ENCODE peak calls at places on chromosomes 2 and 18, in six cellular contexts. One of them, this sample, is unnamed.

GRCh38 chr2:221649045-221649444 is 76.9 kb upstream of the EPHA4 start:
- DNase-seq in IMR-90: no peak
- DNase-seq in neuronal stem cell: no peak
- DNase-seq in H9: no peak
- DNase-seq in mesenchymal stem cell: no peak
- DNase-seq in H1: no peak
- DNase-seq in this sample: no peak

GRCh38 chr2:200177971-200178911 is 128.3 kb upstream of the SPATS2L start:
- DNase-seq in IMR-90: peak
- DNase-seq in neuronal stem cell: no peak
- DNase-seq in H9: no peak
- DNase-seq in mesenchymal stem cell: no peak
- DNase-seq in H1: no peak
- DNase-seq in this sample: peak

GRCh38 chr2:86000131-86000937 is 105.4 kb downstream of the POLR1A start:
- DNase-seq in IMR-90: no peak
- DNase-seq in neuronal stem cell: no peak
- DNase-seq in H9: peak
- DNase-seq in mesenchymal stem cell: peak
- DNase-seq in H1: no peak
- DNase-seq in this sample: no peak

GRCh38 chr2:33342705-33343104 is 133.7 kb upstream of the RASGRP3 start:
- DNase-seq in IMR-90: no peak
- DNase-seq in neuronal stem cell: no peak
- DNase-seq in H9: no peak
- DNase-seq in mesenchymal stem cell: no peak
- DNase-seq in H1: no peak
- DNase-seq in this sample: no peak

GRCh38 chr2:128155970-128156369 is 65.0 kb downstream of the UGGT1 start:
- DNase-seq in IMR-90: no peak
- DNase-seq in neuronal stem cell: no peak
- DNase-seq in H9: no peak
- DNase-seq in mesenchymal stem cell: no peak
- DNase-seq in H1: no peak
- DNase-seq in this sample: no peak

GRCh38 chr2:216664593-216665034 is 30.7 kb downstream of the IGFBP5 start:
- DNase-seq in IMR-90: peak
- DNase-seq in neuronal stem cell: no peak
- DNase-seq in H9: no peak
- DNase-seq in mesenchymal stem cell: no peak
- DNase-seq in H1: no peak
- DNase-seq in this sample: peak

GRCh38 chr2:9174771-9175441 is 31.7 kb upstream of the ASAP2 start:
- DNase-seq in IMR-90: peak
- DNase-seq in neuronal stem cell: no peak
- DNase-seq in H9: peak
- DNase-seq in mesenchymal stem cell: peak
- DNase-seq in H1: no peak
- DNase-seq in this sample: peak

GRCh38 chr2:224440988-224441387 is 39.1 kb upstream of the FAM124B start:
- DNase-seq in IMR-90: no peak
- DNase-seq in neuronal stem cell: no peak
- DNase-seq in H9: no peak
- DNase-seq in mesenchymal stem cell: no peak
- DNase-seq in H1: no peak
- DNase-seq in this sample: no peak

GRCh38 chr2:28414583-28414982 is 21.9 kb downstream of the FOSL2 start:
- DNase-seq in IMR-90: no peak
- DNase-seq in neuronal stem cell: no peak
- DNase-seq in H9: no peak
- DNase-seq in mesenchymal stem cell: no peak
- DNase-seq in H1: no peak
- DNase-seq in this sample: no peak

GRCh38 chr2:214203744-214204289 is 207.0 kb upstream of the VWC2L start:
- DNase-seq in IMR-90: peak
- DNase-seq in neuronal stem cell: no peak
- DNase-seq in H9: peak
- DNase-seq in mesenchymal stem cell: peak
- DNase-seq in H1: no peak
- DNase-seq in this sample: no peak

GRCh38 chr2:133878326-133878725 is 310.1 kb upstream of the NCKAP5 start:
- DNase-seq in IMR-90: no peak
- DNase-seq in neuronal stem cell: no peak
- DNase-seq in H9: no peak
- DNase-seq in mesenchymal stem cell: no peak
- DNase-seq in H1: peak
- DNase-seq in this sample: no peak

GRCh38 chr18:50737127-50737526 is 82.7 kb downstream of the MRO start:
- DNase-seq in IMR-90: no peak
- DNase-seq in neuronal stem cell: no peak
- DNase-seq in H9: no peak
- DNase-seq in mesenchymal stem cell: no peak
- DNase-seq in H1: no peak
- DNase-seq in this sample: peak

GRCh38 chr2:151638188-151638933 is 95.9 kb downstream of the NEB start:
- DNase-seq in IMR-90: no peak
- DNase-seq in neuronal stem cell: no peak
- DNase-seq in H9: no peak
- DNase-seq in mesenchymal stem cell: peak
- DNase-seq in H1: no peak
- DNase-seq in this sample: no peak

GRCh38 chr2:11389551-11390528 is 45.4 kb upstream of the ROCK2 start:
- DNase-seq in IMR-90: peak
- DNase-seq in neuronal stem cell: no peak
- DNase-seq in H9: no peak
- DNase-seq in mesenchymal stem cell: peak
- DNase-seq in H1: no peak
- DNase-seq in this sample: peak

GRCh38 chr18:63046375-63046774 is 273.2 kb downstream of the BCL2 start:
- DNase-seq in IMR-90: no peak
- DNase-seq in neuronal stem cell: no peak
- DNase-seq in H9: no peak
- DNase-seq in mesenchymal stem cell: no peak
- DNase-seq in H1: no peak
- DNase-seq in this sample: no peak

GRCh38 chr2:218281449-218281848 is 10.9 kb downstream of the TMBIM1 start:
- DNase-seq in IMR-90: no peak
- DNase-seq in neuronal stem cell: no peak
- DNase-seq in H9: no peak
- DNase-seq in mesenchymal stem cell: no peak
- DNase-seq in H1: no peak
- DNase-seq in this sample: no peak

GRCh38 chr18:21740724-21741510 is at the start of gene MIB1:
- DNase-seq in IMR-90: peak
- DNase-seq in neuronal stem cell: peak
- DNase-seq in H9: no peak
- DNase-seq in mesenchymal stem cell: peak
- DNase-seq in H1: peak
- DNase-seq in this sample: peak

GRCh38 chr2:201467666-201468065 is 16.1 kb downstream of the STRADB start:
- DNase-seq in IMR-90: no peak
- DNase-seq in neuronal stem cell: no peak
- DNase-seq in H9: no peak
- DNase-seq in mesenchymal stem cell: no peak
- DNase-seq in H1: no peak
- DNase-seq in this sample: no peak

GRCh38 chr2:237195396-237196119 is 109.9 kb downstream of the COPS8 start:
- DNase-seq in IMR-90: no peak
- DNase-seq in neuronal stem cell: no peak
- DNase-seq in H9: no peak
- DNase-seq in mesenchymal stem cell: peak
- DNase-seq in H1: no peak
- DNase-seq in this sample: no peak

GRCh38 chr2:44918095-44918775 is 23.3 kb upstream of the SIX3 start:
- DNase-seq in IMR-90: no peak
- DNase-seq in neuronal stem cell: no peak
- DNase-seq in H9: no peak
- DNase-seq in mesenchymal stem cell: no peak
- DNase-seq in H1: no peak
- DNase-seq in this sample: no peak

GRCh38 chr2:119826370-119826961 is 66.7 kb downstream of the PTPN4 start:
- DNase-seq in IMR-90: peak
- DNase-seq in neuronal stem cell: peak
- DNase-seq in H9: no peak
- DNase-seq in mesenchymal stem cell: peak
- DNase-seq in H1: no peak
- DNase-seq in this sample: peak

GRCh38 chr18:76610933-76611749 is 116.1 kb upstream of the ZNF516 start:
- DNase-seq in IMR-90: peak
- DNase-seq in neuronal stem cell: no peak
- DNase-seq in H9: no peak
- DNase-seq in mesenchymal stem cell: peak
- DNase-seq in H1: no peak
- DNase-seq in this sample: peak

GRCh38 chr2:98487101-98487805 is 42.6 kb downstream of the INPP4A start:
- DNase-seq in IMR-90: no peak
- DNase-seq in neuronal stem cell: no peak
- DNase-seq in H9: no peak
- DNase-seq in mesenchymal stem cell: no peak
- DNase-seq in H1: no peak
- DNase-seq in this sample: no peak

GRCh38 chr2:201962766-201963555 is 70.7 kb upstream of the FZD7 start:
- DNase-seq in IMR-90: no peak
- DNase-seq in neuronal stem cell: no peak
- DNase-seq in H9: no peak
- DNase-seq in mesenchymal stem cell: no peak
- DNase-seq in H1: no peak
- DNase-seq in this sample: no peak

GRCh38 chr2:35220471-35220870 is 1135.1 kb upstream of the CRIM1 start:
- DNase-seq in IMR-90: no peak
- DNase-seq in neuronal stem cell: no peak
- DNase-seq in H9: no peak
- DNase-seq in mesenchymal stem cell: no peak
- DNase-seq in H1: no peak
- DNase-seq in this sample: peak

GRCh38 chr2:74690571-74690970 is 36.5 kb downstream of the SEMA4F start:
- DNase-seq in IMR-90: peak
- DNase-seq in neuronal stem cell: peak
- DNase-seq in H9: no peak
- DNase-seq in mesenchymal stem cell: peak
- DNase-seq in H1: no peak
- DNase-seq in this sample: peak

GRCh38 chr18:8433323-8433722 is 175.9 kb upstream of the RAB12 start:
- DNase-seq in IMR-90: no peak
- DNase-seq in neuronal stem cell: no peak
- DNase-seq in H9: no peak
- DNase-seq in mesenchymal stem cell: no peak
- DNase-seq in H1: no peak
- DNase-seq in this sample: no peak

GRCh38 chr18:59065684-59066083 is 74.0 kb upstream of the SEC11C start:
- DNase-seq in IMR-90: no peak
- DNase-seq in neuronal stem cell: no peak
- DNase-seq in H9: no peak
- DNase-seq in mesenchymal stem cell: no peak
- DNase-seq in H1: no peak
- DNase-seq in this sample: no peak

GRCh38 chr2:74206180-74206688 is 7.8 kb downstream of the MTHFD2 start:
- DNase-seq in IMR-90: peak
- DNase-seq in neuronal stem cell: no peak
- DNase-seq in H9: no peak
- DNase-seq in mesenchymal stem cell: peak
- DNase-seq in H1: no peak
- DNase-seq in this sample: peak

GRCh38 chr2:216507220-216508143 is 8.8 kb downstream of the RPL37A start:
- DNase-seq in IMR-90: no peak
- DNase-seq in neuronal stem cell: no peak
- DNase-seq in H9: no peak
- DNase-seq in mesenchymal stem cell: no peak
- DNase-seq in H1: no peak
- DNase-seq in this sample: peak

GRCh38 chr18:62384610-62385097 is 59.5 kb downstream of the TNFRSF11A start:
- DNase-seq in IMR-90: no peak
- DNase-seq in neuronal stem cell: no peak
- DNase-seq in H9: peak
- DNase-seq in mesenchymal stem cell: peak
- DNase-seq in H1: peak
- DNase-seq in this sample: peak

GRCh38 chr18:32879497-32879896 is 106.7 kb upstream of the KLHL14 start:
- DNase-seq in IMR-90: no peak
- DNase-seq in neuronal stem cell: peak
- DNase-seq in H9: no peak
- DNase-seq in mesenchymal stem cell: no peak
- DNase-seq in H1: no peak
- DNase-seq in this sample: peak
- H3K4ac ChIP-seq in IMR-90: no peak
- H3K4ac ChIP-seq in neuronal stem cell: no peak
- H3K4ac ChIP-seq in H9: no peak
- H3K4ac ChIP-seq in mesenchymal stem cell: no peak
- H3K4ac ChIP-seq in H1: no peak
- H3K4ac ChIP-seq in this sample: no peak

GRCh38 chr2:109694190-109694589 is 80.0 kb downstream of the SOWAHC start:
- DNase-seq in IMR-90: no peak
- DNase-seq in neuronal stem cell: no peak
- DNase-seq in H9: no peak
- DNase-seq in mesenchymal stem cell: peak
- DNase-seq in H1: no peak
- DNase-seq in this sample: peak
- H3K27ac ChIP-seq in IMR-90: no peak
- H3K27ac ChIP-seq in neuronal stem cell: no peak
- H3K27ac ChIP-seq in H9: no peak
- H3K27ac ChIP-seq in mesenchymal stem cell: no peak
- H3K27ac ChIP-seq in H1: no peak
- H3K27ac ChIP-seq in this sample: peak

DNA sequence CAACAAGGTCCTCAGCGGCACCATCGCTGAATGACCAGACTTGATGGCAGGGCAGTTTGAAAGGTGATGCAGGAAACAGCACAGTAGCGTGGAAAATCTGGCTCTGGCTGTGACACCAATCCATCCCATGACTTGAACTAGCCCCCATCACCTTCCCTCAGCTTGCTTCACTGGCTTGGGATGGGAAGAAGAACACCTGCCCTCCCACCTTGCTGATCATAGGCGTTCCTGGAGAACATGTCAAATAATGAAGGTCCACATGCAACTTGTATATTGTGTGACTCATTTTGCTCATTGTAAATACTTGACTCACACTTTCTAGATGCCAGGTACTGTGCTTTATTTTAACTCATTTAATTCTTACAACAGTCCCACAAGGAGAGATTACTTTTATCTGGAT is 292.4 kb upstream of the SPRED2 start:
- DNase-seq in IMR-90: no peak
- DNase-seq in neuronal stem cell: no peak
- DNase-seq in H9: no peak
- DNase-seq in mesenchymal stem cell: no peak
- DNase-seq in H1: no peak
- DNase-seq in this sample: no peak
- H2BK15ac ChIP-seq in IMR-90: no peak
- H2BK15ac ChIP-seq in neuronal stem cell: peak
- H2BK15ac ChIP-seq in H9: no peak
- H2BK15ac ChIP-seq in mesenchymal stem cell: no peak
- H2BK15ac ChIP-seq in H1: no peak
- H2BK15ac ChIP-seq in this sample: no peak

DNA sequence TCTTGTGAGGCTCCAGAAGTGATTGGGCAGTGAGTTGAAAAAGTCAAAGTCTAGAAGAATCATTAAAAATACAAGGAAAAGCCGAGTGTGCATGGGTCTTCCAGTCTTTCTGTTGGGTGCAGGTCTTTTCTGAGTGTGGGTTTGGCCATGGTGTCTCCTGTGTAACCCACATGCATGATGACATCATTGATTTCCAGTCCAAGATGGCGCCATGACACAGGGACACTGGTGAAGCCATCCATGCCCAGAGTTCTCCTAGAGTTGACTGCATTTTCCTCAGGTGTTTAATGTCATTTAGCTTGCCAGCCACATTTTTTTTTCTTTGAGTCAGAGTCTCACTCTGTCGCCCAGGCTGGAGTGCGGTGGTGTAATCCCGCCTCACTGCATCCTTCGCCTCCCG is 35.9 kb downstream of the SH3BP4 start:
- DNase-seq in IMR-90: no peak
- DNase-seq in neuronal stem cell: no peak
- DNase-seq in H9: no peak
- DNase-seq in mesenchymal stem cell: no peak
- DNase-seq in H1: no peak
- DNase-seq in this sample: no peak
- H3K4ac ChIP-seq in IMR-90: peak
- H3K4ac ChIP-seq in neuronal stem cell: no peak
- H3K4ac ChIP-seq in H9: no peak
- H3K4ac ChIP-seq in mesenchymal stem cell: no peak
- H3K4ac ChIP-seq in H1: no peak
- H3K4ac ChIP-seq in this sample: no peak

This sample was measured in mesendoderm.